ENCODE peak calls at places on chromosomes 2 and 18, in nine cellular contexts. One of them, this sample, is unnamed.

GRCh38 chr2:37189452-37190153 is 1.1 kb upstream of the SULT6B1 start:
- DNase-seq in GM18507: no peak
- DNase-seq in stimulated activated CD4-positive, alpha-beta T cell treated with anti-CD3 and anti-CD28 coated beads, Interleukin-4, amount 100 ng/mL, for 48 hours: no peak
- DNase-seq in upper lobe of left lung: no peak
- DNase-seq in nucleus accumbens: no peak
- DNase-seq in H54: peak; percentile 74
- DNase-seq in GM13977: no peak
- DNase-seq in activated T-cell treated with anti-CD3 and anti-CD28 coated beads, Interleukin-2, amount 50 U/mL, for 1 hour: no peak
- DNase-seq in GM12891: no peak
- DNase-seq in this sample: no peak

GRCh38 chr18:44691148-44691925 is 10.6 kb downstream of the SETBP1 start:
- DNase-seq in GM13977: no peak
- DNase-seq in GM18507: no peak
- DNase-seq in nucleus accumbens: no peak
- DNase-seq in H54: no peak
- DNase-seq in stimulated activated CD4-positive, alpha-beta T cell treated with anti-CD3 and anti-CD28 coated beads, Interleukin-4, amount 100 ng/mL, for 48 hours: no peak
- DNase-seq in activated T-cell treated with anti-CD3 and anti-CD28 coated beads, Interleukin-2, amount 50 U/mL, for 1 hour: no peak
- DNase-seq in upper lobe of left lung: no peak
- DNase-seq in GM12891: no peak
- DNase-seq in this sample: no peak

GRCh38 chr2:215439980-215440512 is 4.2 kb upstream of the FN1 start:
- DNase-seq in stimulated activated CD4-positive, alpha-beta T cell treated with anti-CD3 and anti-CD28 coated beads, Interleukin-4, amount 100 ng/mL, for 48 hours: no peak
- DNase-seq in nucleus accumbens: no peak
- DNase-seq in GM13977: no peak
- DNase-seq in upper lobe of left lung: no peak
- DNase-seq in GM18507: no peak
- DNase-seq in activated T-cell treated with anti-CD3 and anti-CD28 coated beads, Interleukin-2, amount 50 U/mL, for 1 hour: no peak
- DNase-seq in H54: no peak
- DNase-seq in GM12891: no peak
- DNase-seq in this sample: no peak

GRCh38 chr18:33733376-33733775 is 155.4 kb downstream of the ASXL3 start:
- DNase-seq in upper lobe of left lung: no peak
- DNase-seq in GM18507: no peak
- DNase-seq in stimulated activated CD4-positive, alpha-beta T cell treated with anti-CD3 and anti-CD28 coated beads, Interleukin-4, amount 100 ng/mL, for 48 hours: no peak
- DNase-seq in activated T-cell treated with anti-CD3 and anti-CD28 coated beads, Interleukin-2, amount 50 U/mL, for 1 hour: no peak
- DNase-seq in GM13977: no peak
- DNase-seq in H54: no peak
- DNase-seq in GM12891: no peak
- DNase-seq in nucleus accumbens: no peak
- DNase-seq in this sample: no peak

GRCh38 chr2:168114021-168114420 is 133.4 kb downstream of the STK39 start:
- DNase-seq in nucleus accumbens: no peak
- DNase-seq in H54: no peak
- DNase-seq in GM18507: no peak
- DNase-seq in upper lobe of left lung: no peak
- DNase-seq in activated T-cell treated with anti-CD3 and anti-CD28 coated beads, Interleukin-2, amount 50 U/mL, for 1 hour: no peak
- DNase-seq in stimulated activated CD4-positive, alpha-beta T cell treated with anti-CD3 and anti-CD28 coated beads, Interleukin-4, amount 100 ng/mL, for 48 hours: no peak
- DNase-seq in GM13977: no peak
- DNase-seq in GM12891: no peak
- DNase-seq in this sample: no peak

GRCh38 chr2:214069254-214069653 is 341.6 kb upstream of the VWC2L start:
- DNase-seq in activated T-cell treated with anti-CD3 and anti-CD28 coated beads, Interleukin-2, amount 50 U/mL, for 1 hour: no peak
- DNase-seq in nucleus accumbens: no peak
- DNase-seq in H54: peak; percentile 40
- DNase-seq in upper lobe of left lung: no peak
- DNase-seq in GM13977: peak; percentile 3
- DNase-seq in stimulated activated CD4-positive, alpha-beta T cell treated with anti-CD3 and anti-CD28 coated beads, Interleukin-4, amount 100 ng/mL, for 48 hours: no peak
- DNase-seq in GM12891: no peak
- DNase-seq in GM18507: no peak
- DNase-seq in this sample: no peak

GRCh38 chr2:151728736-151729415 is 5.4 kb downstream of the NEB start:
- DNase-seq in H54: no peak
- DNase-seq in GM18507: no peak
- DNase-seq in GM12891: no peak
- DNase-seq in nucleus accumbens: no peak
- DNase-seq in upper lobe of left lung: no peak
- DNase-seq in activated T-cell treated with anti-CD3 and anti-CD28 coated beads, Interleukin-2, amount 50 U/mL, for 1 hour: no peak
- DNase-seq in stimulated activated CD4-positive, alpha-beta T cell treated with anti-CD3 and anti-CD28 coated beads, Interleukin-4, amount 100 ng/mL, for 48 hours: no peak
- DNase-seq in GM13977: no peak
- DNase-seq in this sample: no peak

GRCh38 chr2:26671691-26672090 is 20.8 kb upstream of the KCNK3 start:
- DNase-seq in activated T-cell treated with anti-CD3 and anti-CD28 coated beads, Interleukin-2, amount 50 U/mL, for 1 hour: no peak
- DNase-seq in GM13977: no peak
- DNase-seq in H54: no peak
- DNase-seq in upper lobe of left lung: no peak
- DNase-seq in stimulated activated CD4-positive, alpha-beta T cell treated with anti-CD3 and anti-CD28 coated beads, Interleukin-4, amount 100 ng/mL, for 48 hours: no peak
- DNase-seq in nucleus accumbens: no peak
- DNase-seq in GM18507: no peak
- DNase-seq in GM12891: no peak
- DNase-seq in this sample: no peak

GRCh38 chr2:150007815-150008430 is 420.3 kb upstream of the MMADHC start:
- DNase-seq in stimulated activated CD4-positive, alpha-beta T cell treated with anti-CD3 and anti-CD28 coated beads, Interleukin-4, amount 100 ng/mL, for 48 hours: no peak
- DNase-seq in activated T-cell treated with anti-CD3 and anti-CD28 coated beads, Interleukin-2, amount 50 U/mL, for 1 hour: no peak
- DNase-seq in GM18507: no peak
- DNase-seq in nucleus accumbens: no peak
- DNase-seq in H54: no peak
- DNase-seq in GM13977: no peak
- DNase-seq in upper lobe of left lung: no peak
- DNase-seq in GM12891: no peak
- DNase-seq in this sample: no peak

GRCh38 chr2:52340185-52340584 is 1308.3 kb upstream of the NRXN1 start:
- DNase-seq in stimulated activated CD4-positive, alpha-beta T cell treated with anti-CD3 and anti-CD28 coated beads, Interleukin-4, amount 100 ng/mL, for 48 hours: no peak
- DNase-seq in activated T-cell treated with anti-CD3 and anti-CD28 coated beads, Interleukin-2, amount 50 U/mL, for 1 hour: no peak
- DNase-seq in GM18507: no peak
- DNase-seq in upper lobe of left lung: no peak
- DNase-seq in H54: no peak
- DNase-seq in GM12891: no peak
- DNase-seq in GM13977: no peak
- DNase-seq in nucleus accumbens: no peak
- DNase-seq in this sample: no peak

GRCh38 chr2:113966832-113967231 is 76.9 kb downstream of the ACTR3 start:
- DNase-seq in upper lobe of left lung: no peak
- DNase-seq in H54: no peak
- DNase-seq in nucleus accumbens: no peak
- DNase-seq in GM13977: no peak
- DNase-seq in GM12891: no peak
- DNase-seq in activated T-cell treated with anti-CD3 and anti-CD28 coated beads, Interleukin-2, amount 50 U/mL, for 1 hour: no peak
- DNase-seq in GM18507: no peak
- DNase-seq in stimulated activated CD4-positive, alpha-beta T cell treated with anti-CD3 and anti-CD28 coated beads, Interleukin-4, amount 100 ng/mL, for 48 hours: no peak
- DNase-seq in this sample: no peak

GRCh38 chr2:55500025-55500424 is 19.5 kb upstream of the CFAP36 start:
- DNase-seq in upper lobe of left lung: no peak
- DNase-seq in GM13977: no peak
- DNase-seq in GM18507: no peak
- DNase-seq in H54: no peak
- DNase-seq in activated T-cell treated with anti-CD3 and anti-CD28 coated beads, Interleukin-2, amount 50 U/mL, for 1 hour: no peak
- DNase-seq in stimulated activated CD4-positive, alpha-beta T cell treated with anti-CD3 and anti-CD28 coated beads, Interleukin-4, amount 100 ng/mL, for 48 hours: no peak
- DNase-seq in GM12891: no peak
- DNase-seq in nucleus accumbens: no peak
- DNase-seq in this sample: no peak

GRCh38 chr2:2328847-2329246 is 2.2 kb downstream of the MYT1L start:
- DNase-seq in GM13977: peak; percentile 7
- DNase-seq in GM12891: peak; percentile 4
- DNase-seq in H54: no peak
- DNase-seq in GM18507: no peak
- DNase-seq in upper lobe of left lung: no peak
- DNase-seq in stimulated activated CD4-positive, alpha-beta T cell treated with anti-CD3 and anti-CD28 coated beads, Interleukin-4, amount 100 ng/mL, for 48 hours: no peak
- DNase-seq in activated T-cell treated with anti-CD3 and anti-CD28 coated beads, Interleukin-2, amount 50 U/mL, for 1 hour: no peak
- DNase-seq in nucleus accumbens: no peak
- DNase-seq in this sample: peak; percentile 5

GRCh38 chr2:26640781-26641564 is at the start of gene CIB4:
- DNase-seq in nucleus accumbens: no peak
- DNase-seq in activated T-cell treated with anti-CD3 and anti-CD28 coated beads, Interleukin-2, amount 50 U/mL, for 1 hour: no peak
- DNase-seq in GM18507: no peak
- DNase-seq in GM13977: no peak
- DNase-seq in GM12891: no peak
- DNase-seq in stimulated activated CD4-positive, alpha-beta T cell treated with anti-CD3 and anti-CD28 coated beads, Interleukin-4, amount 100 ng/mL, for 48 hours: no peak
- DNase-seq in H54: no peak
- DNase-seq in upper lobe of left lung: no peak
- DNase-seq in this sample: no peak

GRCh38 chr2:113977060-113977659 is 87.3 kb downstream of the ACTR3 start:
- DNase-seq in nucleus accumbens: no peak
- DNase-seq in GM12891: no peak
- DNase-seq in stimulated activated CD4-positive, alpha-beta T cell treated with anti-CD3 and anti-CD28 coated beads, Interleukin-4, amount 100 ng/mL, for 48 hours: no peak
- DNase-seq in GM13977: no peak
- DNase-seq in H54: no peak
- DNase-seq in GM18507: no peak
- DNase-seq in upper lobe of left lung: no peak
- DNase-seq in activated T-cell treated with anti-CD3 and anti-CD28 coated beads, Interleukin-2, amount 50 U/mL, for 1 hour: no peak
- DNase-seq in this sample: no peak

GRCh38 chr2:105376010-105376409 is 22.8 kb downstream of the FHL2 start:
- DNase-seq in GM13977: no peak
- DNase-seq in stimulated activated CD4-positive, alpha-beta T cell treated with anti-CD3 and anti-CD28 coated beads, Interleukin-4, amount 100 ng/mL, for 48 hours: no peak
- DNase-seq in nucleus accumbens: no peak
- DNase-seq in upper lobe of left lung: no peak
- DNase-seq in GM18507: no peak
- DNase-seq in activated T-cell treated with anti-CD3 and anti-CD28 coated beads, Interleukin-2, amount 50 U/mL, for 1 hour: no peak
- DNase-seq in GM12891: no peak
- DNase-seq in H54: no peak
- DNase-seq in this sample: no peak

GRCh38 chr18:50405582-50406271 is 30.9 kb downstream of the SKA1 start:
- DNase-seq in GM12891: no peak
- DNase-seq in activated T-cell treated with anti-CD3 and anti-CD28 coated beads, Interleukin-2, amount 50 U/mL, for 1 hour: no peak
- DNase-seq in nucleus accumbens: no peak
- DNase-seq in GM13977: no peak
- DNase-seq in H54: no peak
- DNase-seq in upper lobe of left lung: no peak
- DNase-seq in GM18507: no peak
- DNase-seq in stimulated activated CD4-positive, alpha-beta T cell treated with anti-CD3 and anti-CD28 coated beads, Interleukin-4, amount 100 ng/mL, for 48 hours: no peak
- DNase-seq in this sample: no peak

GRCh38 chr2:201348758-201349157 is 8.4 kb downstream of the FLACC1 start:
- DNase-seq in stimulated activated CD4-positive, alpha-beta T cell treated with anti-CD3 and anti-CD28 coated beads, Interleukin-4, amount 100 ng/mL, for 48 hours: no peak
- DNase-seq in GM13977: no peak
- DNase-seq in upper lobe of left lung: no peak
- DNase-seq in GM18507: no peak
- DNase-seq in nucleus accumbens: no peak
- DNase-seq in GM12891: no peak
- DNase-seq in H54: no peak
- DNase-seq in activated T-cell treated with anti-CD3 and anti-CD28 coated beads, Interleukin-2, amount 50 U/mL, for 1 hour: no peak
- DNase-seq in this sample: no peak

GRCh38 chr2:215188078-215188477 is 49.7 kb upstream of the ABCA12 start:
- DNase-seq in GM18507: no peak
- DNase-seq in GM12891: no peak
- DNase-seq in upper lobe of left lung: no peak
- DNase-seq in nucleus accumbens: no peak
- DNase-seq in stimulated activated CD4-positive, alpha-beta T cell treated with anti-CD3 and anti-CD28 coated beads, Interleukin-4, amount 100 ng/mL, for 48 hours: no peak
- DNase-seq in H54: no peak
- DNase-seq in GM13977: no peak
- DNase-seq in activated T-cell treated with anti-CD3 and anti-CD28 coated beads, Interleukin-2, amount 50 U/mL, for 1 hour: no peak
- DNase-seq in this sample: no peak

GRCh38 chr2:178163911-178164310 is 30.4 kb upstream of the OSBPL6 start:
- DNase-seq in H54: no peak
- DNase-seq in GM12891: no peak
- DNase-seq in stimulated activated CD4-positive, alpha-beta T cell treated with anti-CD3 and anti-CD28 coated beads, Interleukin-4, amount 100 ng/mL, for 48 hours: no peak
- DNase-seq in nucleus accumbens: no peak
- DNase-seq in GM18507: no peak
- DNase-seq in upper lobe of left lung: no peak
- DNase-seq in activated T-cell treated with anti-CD3 and anti-CD28 coated beads, Interleukin-2, amount 50 U/mL, for 1 hour: no peak
- DNase-seq in GM13977: no peak
- DNase-seq in this sample: no peak

GRCh38 chr18:7844418-7844817 is 277.3 kb downstream of the PTPRM start:
- DNase-seq in H54: no peak
- DNase-seq in upper lobe of left lung: no peak
- DNase-seq in GM13977: no peak
- DNase-seq in GM12891: no peak
- DNase-seq in activated T-cell treated with anti-CD3 and anti-CD28 coated beads, Interleukin-2, amount 50 U/mL, for 1 hour: no peak
- DNase-seq in GM18507: no peak
- DNase-seq in nucleus accumbens: no peak
- DNase-seq in stimulated activated CD4-positive, alpha-beta T cell treated with anti-CD3 and anti-CD28 coated beads, Interleukin-4, amount 100 ng/mL, for 48 hours: no peak
- DNase-seq in this sample: no peak

GRCh38 chr2:24970483-24971299 is 1.1 kb downstream of the DNAJC27 start:
- DNase-seq in GM13977: no peak
- DNase-seq in GM12891: no peak
- DNase-seq in upper lobe of left lung: peak; percentile 22
- DNase-seq in activated T-cell treated with anti-CD3 and anti-CD28 coated beads, Interleukin-2, amount 50 U/mL, for 1 hour: no peak
- DNase-seq in GM18507: no peak
- DNase-seq in nucleus accumbens: no peak
- DNase-seq in H54: no peak
- DNase-seq in stimulated activated CD4-positive, alpha-beta T cell treated with anti-CD3 and anti-CD28 coated beads, Interleukin-4, amount 100 ng/mL, for 48 hours: no peak
- DNase-seq in this sample: no peak